ENCODE peak calls at places on chromosomes 3 and 15, in four cellular contexts. J is K562, T is HepG2, N is GM12878. Y is an unnamed sample.

GRCh38 chr15:59401810-59402569 is 29.3 kb upstream of the MYO1E start:
- DNase-seq in J (no peak), T (no peak), N (no peak), Y (no peak)

GRCh38 chr3:58164199-58164879 is 46.4 kb downstream of the DNASE1L3 start:
- DNase-seq in T (no peak), N (no peak), J (no peak), Y (no peak)

GRCh38 chr3:162670181-162670580 is 1173.6 kb downstream of the OTOL1 start:
- DNase-seq in J (no peak), T (no peak), N (no peak), Y (no peak)

GRCh38 chr3:28835751-28836150 is 445.1 kb upstream of the RBMS3 start:
- DNase-seq in T (no peak), J (no peak), N (no peak), Y (peak)

GRCh38 chr15:78541744-78542034 is 1.4 kb downstream of the PSMA4 start:
- DNase-seq in N (no peak), J (no peak), T (no peak), Y (no peak)

GRCh38 chr3:150605998-150606641 is 3.0 kb downstream of the SELENOT start:
- DNase-seq in N (no peak), J (no peak), T (no peak), Y (no peak)

GRCh38 chr3:62630664-62631063 is 244.6 kb downstream of the CADPS start:
- DNase-seq in N (no peak), T (no peak), J (no peak), Y (no peak)

GRCh38 chr15:27601239-27601942 is 497.7 kb downstream of the OCA2 start:
- DNase-seq in J (no peak), N (no peak), T (no peak), Y (no peak)

GRCh38 chr3:134312873-134313838 is 61.1 kb downstream of the AMOTL2 start:
- DNase-seq in T (peak), N (no peak), J (peak), Y (peak)

GRCh38 chr15:64354683-64355558 is 1.1 kb downstream of the CSNK1G1 start:
- DNase-seq in J (no peak), T (no peak), N (no peak), Y (no peak)

GRCh38 chr3:137764001-137764433 is at the start of gene SOX14:
- DNase-seq in J (peak), N (no peak), T (peak), Y (peak)

GRCh38 chr15:60315878-60316277 is 81.9 kb downstream of the ANXA2 start:
- DNase-seq in N (no peak), J (no peak), T (no peak), Y (no peak)

GRCh38 chr15:67130673-67131601 is 65.5 kb downstream of the SMAD3 start:
- DNase-seq in N (no peak), J (no peak), T (no peak), Y (no peak)

GRCh38 chr3:37559461-37559860 is 302.2 kb upstream of the CTDSPL start:
- DNase-seq in N (no peak), T (no peak), J (no peak), Y (no peak)

GRCh38 chr3:38646630-38647029 is 2.9 kb downstream of the SCN5A start:
- DNase-seq in T (peak), J (peak), N (no peak), Y (no peak)

GRCh38 chr3:14430706-14431470 is 28.5 kb downstream of the SLC6A6 start:
- DNase-seq in N (no peak), J (no peak), T (no peak), Y (no peak)

GRCh38 chr3:69008980-69009379 is 4.5 kb downstream of the EOGT start:
- DNase-seq in T (no peak), N (no peak), J (no peak), Y (no peak)

GRCh38 chr15:36481156-36481555 is 98.3 kb upstream of the CDIN1 start:
- DNase-seq in N (no peak), J (no peak), T (no peak), Y (no peak)

GRCh38 chr15:63797901-63798300 is 35.8 kb downstream of the HERC1 start:
- DNase-seq in J (no peak), T (no peak), N (no peak), Y (no peak)

GRCh38 chr3:30428251-30428650 is 178.2 kb upstream of the TGFBR2 start:
- DNase-seq in T (no peak), N (no peak), J (no peak), Y (no peak)

GRCh38 chr3:149479621-149480325 is 5.3 kb downstream of the TM4SF4 start:
- DNase-seq in T (no peak), N (no peak), J (no peak), Y (no peak)

GRCh38 chr3:171258316-171258715 is 201.9 kb downstream of the TNIK start:
- DNase-seq in J (no peak), N (no peak), T (no peak), Y (no peak)

GRCh38 chr3:113495035-113495434 is 19.9 kb downstream of the SPICE1 start:
- DNase-seq in J (no peak), N (no peak), T (peak), Y (no peak)

GRCh38 chr3:149378420-149379388 is 1.3 kb upstream of the TM4SF1 start:
- DNase-seq in T (no peak), J (no peak), N (no peak), Y (no peak)

GRCh38 chr15:36737430-36737891 is 158.0 kb downstream of the CDIN1 start:
- DNase-seq in N (no peak), T (no peak), J (no peak), Y (no peak)

GRCh38 chr15:25862087-25862468 is 1.0 kb downstream of the ATP10A start:
- DNase-seq in J (no peak), T (no peak), N (no peak), Y (no peak)

GRCh38 chr15:71680079-71680461 is 130.3 kb upstream of the NR2E3 start:
- DNase-seq in T (no peak), J (no peak), N (no peak), Y (no peak)

GRCh38 chr15:69543681-69544080 is 91.1 kb downstream of the RPLP1 start:
- DNase-seq in T (no peak), N (no peak), J (no peak), Y (peak)
- TF ChIP-seq SP1 in T (no peak), N (no peak), J (no peak), Y (no peak)

GRCh38 chr15:75713338-75713895 is 769 bp upstream of the CSPG4 start:
- DNase-seq in T (no peak), N (no peak), J (no peak), Y (peak)
- TF ChIP-seq TCF7 in T (no peak), N (no peak), J (no peak), Y (no peak)

GRCh38 chr3:40602778-40603385 is 78.1 kb downstream of the ZNF621 start:
- DNase-seq in J (no peak), T (no peak), N (no peak), Y (no peak)

GRCh38 chr3:40598962-40599361 is 74.2 kb downstream of the ZNF621 start:
- DNase-seq in J (no peak), N (no peak), T (no peak), Y (no peak)

GRCh38 chr3:40598338-40598737 is 73.6 kb downstream of the ZNF621 start:
- DNase-seq in J (no peak), T (no peak), N (no peak), Y (no peak)

GRCh38 chr3:40593351-40593750 is 68.6 kb downstream of the ZNF621 start:
- DNase-seq in T (no peak), J (no peak), N (no peak), Y (no peak)

DNA sequence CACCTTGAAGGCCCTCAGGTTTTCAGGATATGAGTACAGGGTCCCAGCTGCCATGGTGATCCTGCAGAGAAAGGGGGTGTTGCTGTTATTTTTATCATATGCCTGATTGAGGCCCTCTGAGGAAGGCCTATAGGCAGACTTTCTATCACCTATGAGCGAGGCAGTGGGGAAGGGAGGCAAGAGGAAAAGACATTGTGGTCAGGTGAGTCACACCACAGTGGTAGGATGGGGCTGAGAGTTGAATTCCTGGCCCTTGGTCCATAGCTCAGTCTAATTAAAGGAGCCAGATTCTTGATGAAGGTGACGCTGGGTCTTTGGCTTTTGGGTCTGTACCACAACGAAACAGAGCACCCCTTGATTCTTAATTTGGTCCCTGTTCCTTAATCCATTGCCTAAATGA is 72.7 kb downstream of the ZNF621 start:
- DNase-seq in T (no peak), J (no peak), N (no peak), Y (no peak)
- TF ChIP-seq CREM in T (no peak), J (no peak), N (no peak), Y (no peak)

GRCh38 chr3:61409638-61410037 is 151.7 kb upstream of the PTPRG start:
- DNase-seq in J (no peak), T (no peak), N (no peak), Y (no peak)
- TF ChIP-seq SP1 in J (no peak), T (no peak), N (no peak), Y (no peak)

GRCh38 chr3:127043041-127043641 is 60.2 kb downstream of the PLXNA1 start:
- DNase-seq in J (no peak), T (no peak), N (no peak), Y (peak)
- TF ChIP-seq TCF7 in J (no peak), T (no peak), N (no peak), Y (no peak)

GRCh38 chr3:183490211-183490601 is 61.8 kb upstream of the MCF2L2 start:
- DNase-seq in J (no peak), T (no peak), N (no peak), Y (no peak)
- TF ChIP-seq CREM in J (no peak), T (no peak), N (no peak), Y (no peak)

GRCh38 chr15:88479169-88479568 is 11.7 kb downstream of the MRPS11 start:
- DNase-seq in N (no peak), T (no peak), J (no peak), Y (no peak)

GRCh38 chr15:88477885-88478284 is 10.4 kb downstream of the MRPS11 start:
- DNase-seq in J (no peak), N (no peak), T (no peak), Y (no peak)

GRCh38 chr15:88477126-88477525 is 9.6 kb downstream of the MRPS11 start:
- DNase-seq in T (no peak), N (no peak), J (no peak), Y (no peak)

GRCh38 chr15:88480981-88481380 is 13.5 kb downstream of the MRPS11 start:
- DNase-seq in N (no peak), T (no peak), J (no peak), Y (no peak)

GRCh38 chr15:88476635-88477038 is 9.1 kb downstream of the MRPS11 start:
- DNase-seq in T (peak), J (peak), N (no peak), Y (peak)
- TF ChIP-seq SP1 in T (no peak), J (no peak), N (no peak), Y (no peak)

GRCh38 chr3:124256599-124256998 is 264.7 kb upstream of the ROPN1 start:
- DNase-seq in J (no peak), T (no peak), N (no peak), Y (no peak)

GRCh38 chr3:124256156-124256555 is 264.2 kb upstream of the ROPN1 start:
- DNase-seq in T (no peak), J (no peak), N (no peak), Y (no peak)

GRCh38 chr3:124257332-124257864 is 265.5 kb upstream of the ROPN1 start:
- DNase-seq in N (no peak), T (no peak), J (no peak), Y (no peak)

GRCh38 chr3:124260206-124260915 is 268.4 kb upstream of the ROPN1 start:
- DNase-seq in T (no peak), J (no peak), N (no peak), Y (no peak)

DNA sequence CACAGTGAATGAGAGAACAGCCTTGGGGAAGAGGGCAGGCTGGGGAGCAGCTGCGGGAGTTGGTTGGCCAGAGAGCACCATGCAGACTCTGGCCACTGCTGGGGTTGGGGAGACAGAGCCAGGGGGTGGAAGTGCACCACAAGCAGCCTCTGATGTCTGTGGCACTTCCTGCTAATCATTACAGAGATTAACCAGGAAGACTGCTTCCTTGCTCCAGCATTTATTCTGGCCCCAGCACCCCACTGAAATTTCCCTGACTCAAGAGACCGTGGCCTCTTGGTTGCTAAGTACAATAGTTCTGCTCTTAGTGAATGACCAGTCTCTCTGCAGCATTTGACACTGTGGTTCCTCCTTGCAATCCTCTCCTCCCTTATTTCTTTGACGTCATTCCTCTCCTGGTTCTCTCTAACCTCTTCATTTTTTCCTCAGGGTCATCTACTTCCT is 266.2 kb upstream of the ROPN1 start:
- DNase-seq in T (no peak), N (no peak), J (no peak), Y (no peak)
- TF ChIP-seq TCF7 in T (no peak), N (no peak), J (no peak), Y (no peak)